ENCODE peak calls at places on chromosomes 6 and 20, in six cellular contexts. J, P, C, T, F and B are unnamed samples.
A peak's percentile ranks its signal among the peaks of the same experiment; 100 is the strongest.

GRCh38 chr6:26003102-26003694 is 40.6 kb downstream of the TRIM38 start:
- DNase-seq in T (peak; percentile 83), F (peak; percentile 64), J (peak; percentile 44), C (peak; percentile 71), P (peak; percentile 29), B (peak; percentile 35)

GRCh38 chr6:38901802-38902522 is 146.6 kb upstream of the GLP1R start:
- DNase-seq in F (no peak), J (no peak), T (no peak), P (no peak), C (no peak), B (no peak)

GRCh38 chr20:20498081-20498861 is 130.4 kb downstream of the INSM1 start:
- DNase-seq in J (no peak), P (no peak), C (no peak), T (no peak), F (peak; percentile 79), B (peak; percentile 6)

GRCh38 chr6:364609-365540 is 26.7 kb upstream of the IRF4 start:
- DNase-seq in P (no peak), J (no peak), C (no peak), T (no peak), F (no peak), B (no peak)

GRCh38 chr6:25359191-25359861 is 80.2 kb downstream of the CARMIL1 start:
- DNase-seq in C (peak; percentile 22), J (no peak), T (no peak), P (no peak), F (no peak), B (no peak)

GRCh38 chr6:18861182-18861581 is 474.0 kb downstream of the RNF144B start:
- DNase-seq in C (no peak), F (peak; percentile 97), T (no peak), J (no peak), P (no peak), B (no peak)

GRCh38 chr20:24630486-24631172 is 161.2 kb downstream of the SYNDIG1 start:
- DNase-seq in J (no peak), C (no peak), T (no peak), P (no peak), F (no peak), B (no peak)

GRCh38 chr20:57259179-57260021 is 7.0 kb downstream of the BMP7 start:
- DNase-seq in P (no peak), T (no peak), C (no peak), J (no peak), F (peak; percentile 69), B (no peak)

GRCh38 chr6:6591778-6592388 is 3.4 kb downstream of the LY86 start:
- DNase-seq in P (no peak), J (no peak), C (peak; percentile 68), T (peak; percentile 73), F (no peak), B (no peak)

GRCh38 chr6:77264970-77265369 is 198.3 kb downstream of the HTR1B start:
- DNase-seq in F (no peak), C (no peak), T (no peak), P (no peak), J (no peak), B (no peak)

GRCh38 chr20:62603907-62604785 is 38.2 kb upstream of the SLCO4A1 start:
- DNase-seq in J (no peak), T (no peak), C (no peak), P (no peak), F (no peak), B (no peak)

GRCh38 chr20:56778765-56779195 is 149.7 kb downstream of the TFAP2C start:
- DNase-seq in J (no peak), T (no peak), C (peak; percentile 75), F (no peak), P (no peak), B (no peak)

GRCh38 chr20:22385602-22386299 is 198.6 kb downstream of the FOXA2 start:
- DNase-seq in T (no peak), C (no peak), F (no peak), P (no peak), J (no peak), B (no peak)

GRCh38 chr6:13453172-13453552 is 34.2 kb downstream of the GFOD1 start:
- DNase-seq in J (no peak), T (no peak), P (no peak), C (no peak), F (no peak), B (no peak)